ENCODE peak calls at places on chromosomes 6 and 20, in four cellular contexts. K is K562, V is mammary epithelial cell, C is astrocyte. F is an unnamed sample.

GRCh38 chr6:1576166-1576565 is 33.5 kb upstream of the FOXC1 start:
- DNase-seq in K (no peak), V (no peak), C (no peak), F (no peak)

GRCh38 chr6:25389501-25389900 is 110.3 kb downstream of the CARMIL1 start:
- DNase-seq in K (no peak), V (peak), C (peak), F (peak)

GRCh38 chr6:38577492-38577891 is 62.2 kb downstream of the BTBD9 start:
- DNase-seq in K (no peak), V (no peak), C (no peak), F (no peak)

GRCh38 chr20:48697845-48698491 is 129.8 kb downstream of the PREX1 start:
- DNase-seq in K (peak), V (peak), C (peak), F (peak)

GRCh38 chr6:106964954-106965353 is 9.6 kb downstream of the CD24 start:
- DNase-seq in K (no peak), V (no peak), C (no peak), F (no peak)

GRCh38 chr6:105569706-105570105 is 166.8 kb upstream of the PREP start:
- DNase-seq in K (peak), V (no peak), C (no peak), F (no peak)

GRCh38 chr6:95228636-95229035 is 348.7 kb upstream of the MANEA start:
- DNase-seq in K (no peak), V (no peak), C (no peak), F (peak)

GRCh38 chr6:36755435-36756348 is 58.1 kb downstream of the RAB44 start:
- DNase-seq in K (peak), V (peak), C (peak), F (no peak)

GRCh38 chr20:62946918-62947317 is 5.6 kb upstream of the SLC17A9 start:
- DNase-seq in K (no peak), V (no peak), C (no peak), F (no peak)

GRCh38 chr6:17280552-17281090 is 540 bp upstream of the RBM24 start:
- DNase-seq in K (no peak), V (no peak), C (no peak), F (peak)

GRCh38 chr6:132730560-132730959 is 16.7 kb upstream of the VNN1 start:
- DNase-seq in K (no peak), V (peak), C (peak), F (no peak)

GRCh38 chr6:25942561-25943147 is 12.2 kb upstream of the SLC17A2 start:
- DNase-seq in K (peak), V (peak), C (no peak), F (peak)

GRCh38 chr6:161498359-161498758 is 224.5 kb upstream of the AGPAT4 start:
- DNase-seq in K (peak), V (peak), C (peak), F (peak)

GRCh38 chr6:150144294-150144868 is 1.5 kb downstream of the PPP1R14C start:
- DNase-seq in K (no peak), V (peak), C (no peak), F (no peak)

GRCh38 chr6:33217681-33218080 is 9.4 kb downstream of the RING1 start:
- DNase-seq in K (no peak), V (peak), C (no peak), F (no peak)

GRCh38 chr6:85461806-85462185 is 11.9 kb downstream of the NT5E start:
- DNase-seq in K (no peak), V (no peak), C (no peak), F (no peak)

GRCh38 chr20:21520702-21521595 is 7.1 kb upstream of the NKX2-2 start:
- DNase-seq in K (no peak), V (no peak), C (no peak), F (peak)

GRCh38 chr20:641516-641913 is 11.5 kb downstream of the SRXN1 start:
- DNase-seq in K (peak), V (no peak), C (no peak), F (peak)

GRCh38 chr20:32052090-32052791 is at the start of gene HCK:
- DNase-seq in K (no peak), V (no peak), C (no peak), F (no peak)
- TF ChIP-seq EZH2 in K (no peak), V (peak), C (peak), F (peak)

GRCh38 chr6:142349215-142349823 is 47.5 kb downstream of the ADGRG6 start:
- DNase-seq in K (no peak), V (no peak), C (no peak), F (no peak)
- H3K27ac ChIP-seq in K (no peak), V (no peak), C (no peak), F (no peak)

DNA sequence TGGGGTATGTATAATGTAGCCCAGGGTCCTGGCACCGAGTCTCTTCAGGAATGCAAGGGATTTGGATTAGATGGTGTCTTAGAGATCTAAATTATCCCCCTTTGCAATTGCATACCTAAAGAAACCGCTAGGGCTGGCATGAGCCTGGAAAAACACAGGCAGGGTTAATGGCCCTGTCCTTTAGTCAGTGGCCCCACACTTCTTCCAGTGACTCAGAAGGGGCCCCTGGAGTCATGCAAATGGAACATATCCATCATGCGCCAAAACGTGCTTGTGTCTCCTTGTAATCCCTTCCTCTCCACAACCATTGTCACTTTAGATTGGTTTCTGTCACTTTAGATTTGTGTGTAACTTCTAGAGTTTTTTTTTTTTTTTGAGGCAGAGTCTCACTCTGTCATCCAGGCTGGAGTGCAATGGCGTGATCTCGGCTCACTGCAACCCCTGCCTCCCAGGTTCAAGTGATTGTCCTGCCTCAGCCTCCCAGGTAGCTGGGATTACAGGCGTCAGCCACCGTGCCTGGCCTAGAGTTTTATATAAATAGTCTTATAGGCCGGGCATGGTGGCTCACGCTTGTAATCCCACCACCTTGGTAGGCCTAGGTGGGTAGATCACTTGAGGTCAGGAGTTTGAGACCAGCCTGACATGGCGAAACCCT is 8.7 kb upstream of the MYBL2 start:
- DNase-seq in K (peak), V (peak), C (peak), F (no peak)
- TF ChIP-seq CTCF in K (peak), V (peak), C (peak), F (no peak)

DNA sequence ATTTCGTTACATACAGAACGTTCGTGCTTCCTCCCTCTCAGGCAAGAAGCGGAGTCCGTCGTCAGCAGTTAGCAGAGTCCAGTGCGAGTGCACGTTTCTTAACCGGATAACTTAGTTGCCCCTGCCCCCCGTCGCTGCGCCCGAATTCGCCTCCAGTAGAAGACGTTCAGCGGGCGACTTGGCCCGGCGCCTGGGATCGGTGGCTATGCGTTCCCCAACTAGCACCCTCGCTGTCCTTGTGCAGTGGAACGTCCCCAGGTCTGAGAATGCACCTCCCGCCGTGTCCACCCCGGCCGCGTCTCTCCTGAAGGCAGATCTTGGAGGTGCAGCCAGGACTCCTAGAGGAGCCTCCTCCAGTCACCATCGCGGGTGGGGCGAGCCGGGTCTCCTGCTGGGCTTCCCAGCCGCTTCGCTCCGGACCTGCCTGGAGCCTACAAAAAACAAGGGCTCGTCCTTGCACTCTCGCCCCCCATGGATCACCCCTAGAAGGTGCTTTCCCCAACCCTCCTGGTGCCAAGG is 890 bp upstream of the PCSK2 start:
- DNase-seq in K (no peak), V (no peak), C (no peak), F (peak)
- TF ChIP-seq EZH2 in K (no peak), V (no peak), C (no peak), F (no peak)

DNA sequence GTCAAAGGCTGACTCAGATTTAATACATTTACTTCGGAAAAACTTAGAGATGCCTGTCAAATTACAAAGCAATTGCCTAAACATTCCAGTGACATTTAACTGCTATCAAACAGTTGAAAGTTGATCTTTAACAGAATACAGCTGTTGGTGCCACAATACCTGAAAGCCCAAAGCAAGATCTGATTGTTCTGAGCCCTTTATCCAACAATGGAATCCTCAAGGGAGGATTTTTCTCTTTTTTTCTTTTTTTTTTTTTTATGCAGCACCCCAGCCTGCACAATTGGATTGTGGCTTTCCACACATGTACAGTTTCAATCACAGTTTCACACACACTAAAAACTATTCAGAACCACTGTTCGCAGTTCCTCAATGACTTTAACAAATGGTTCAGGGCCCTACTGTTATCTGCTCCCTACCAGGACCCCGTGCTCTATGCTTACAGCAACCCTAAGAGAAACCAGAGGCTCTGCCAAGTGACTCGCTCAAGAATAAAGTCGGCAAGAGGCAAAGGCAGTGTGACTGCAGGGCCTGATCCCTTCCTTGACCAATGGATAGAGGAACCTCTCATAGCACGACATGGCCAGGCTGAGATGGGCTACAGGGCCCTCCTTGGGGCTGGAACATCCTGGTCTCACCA is 33.3 kb downstream of the EPB41L2 start:
- DNase-seq in K (peak), V (no peak), C (peak), F (peak)
- H3K27ac ChIP-seq in K (no peak), V (no peak), C (peak), F (peak)

DNA sequence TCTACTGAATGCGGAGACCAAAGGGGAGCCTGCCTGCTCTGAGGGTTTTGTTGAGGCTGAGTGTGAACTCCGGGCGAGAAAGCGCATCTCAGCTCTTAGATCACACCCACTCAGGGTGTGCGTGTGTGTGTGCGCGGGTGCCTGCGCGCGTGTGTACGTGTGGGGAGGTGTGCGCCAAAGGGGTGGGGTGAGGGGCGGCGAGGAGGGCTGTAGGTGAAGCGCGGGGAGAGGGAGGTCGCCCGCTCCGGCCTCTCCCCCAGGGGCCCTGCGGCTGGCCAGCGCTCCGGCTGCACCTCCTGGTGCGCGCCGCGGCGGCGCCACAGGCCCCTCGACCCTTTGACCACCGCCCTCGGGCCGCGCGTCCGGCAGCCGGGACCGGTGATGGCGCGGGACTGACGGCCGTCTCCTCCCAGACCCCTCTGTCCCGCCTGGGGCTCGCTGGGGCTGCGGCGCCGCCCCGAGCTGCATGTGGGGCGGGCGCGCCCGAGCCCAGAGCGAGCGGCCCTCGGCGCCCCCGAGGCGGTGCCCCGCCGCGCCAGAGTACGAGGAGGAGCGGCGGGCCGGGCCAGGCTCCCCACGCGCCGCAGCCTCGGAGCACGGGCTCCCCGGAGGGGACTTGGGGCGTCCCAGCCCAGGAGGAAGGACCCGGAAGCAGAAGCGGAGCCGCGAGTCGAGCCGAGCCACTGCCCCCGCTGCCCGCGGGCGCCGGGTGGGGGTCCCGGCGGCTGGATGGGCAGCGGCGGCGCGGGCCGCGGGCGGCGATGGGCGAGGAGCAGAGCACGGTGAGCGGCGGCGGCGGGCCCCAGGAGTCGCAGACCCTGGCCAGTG is at the start of gene RNF217:
- DNase-seq in K (peak), V (peak), C (peak), F (peak)
- TF ChIP-seq CTCF in K (peak), V (no peak), C (no peak), F (no peak)

GRCh38 chr6:108168980-108169800 is 3.4 kb downstream of the NR2E1 start:
- DNase-seq in K (no peak), V (no peak), C (no peak), F (peak)
- TF ChIP-seq EZH2 in K (no peak), V (peak), C (peak), F (peak)

GRCh38 chr20:33689973-33690372 is 3.8 kb upstream of the E2F1 start:
- DNase-seq in K (peak), V (no peak), C (peak), F (no peak)
- H3K27ac ChIP-seq in K (peak), V (no peak), C (no peak), F (no peak)

DNA sequence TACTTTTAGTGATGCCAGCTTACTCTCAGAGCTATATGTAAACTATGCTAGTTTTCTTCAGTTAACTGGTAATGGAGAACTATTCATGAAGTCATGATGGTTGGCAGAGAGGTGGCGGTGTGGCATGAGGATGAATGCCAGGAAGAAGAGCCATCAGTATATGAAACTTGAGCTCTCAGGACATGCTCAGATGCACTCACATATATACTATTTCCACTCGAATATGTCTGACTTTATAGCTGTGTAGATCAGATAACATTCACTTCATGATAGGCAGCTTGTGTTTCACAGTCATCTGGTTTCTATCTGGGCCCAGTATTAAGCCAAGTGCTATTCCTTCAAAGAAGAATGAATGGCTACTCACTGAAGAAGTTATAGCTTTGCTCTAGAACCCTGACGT is 46.2 kb upstream of the CEP85L start:
- DNase-seq in K (no peak), V (no peak), C (no peak), F (peak)
- TF ChIP-seq CTCF in K (no peak), V (no peak), C (no peak), F (peak)

F was measured in A673.